ENCODE peak calls at places on chromosomes 2 and 18, in ten cellular contexts. N, V, A, X, D, O, I, Q, M and F are unnamed samples.

GRCh38 chr2:28477087-28477486 is 18.8 kb upstream of the PLB1 start:
- DNase-seq in O (no peak), V (no peak), X (no peak), I (no peak), M (no peak), N (no peak), A (no peak), Q (no peak), D (no peak), F (no peak)

GRCh38 chr2:178413472-178414265 is 37.3 kb downstream of the PRKRA start:
- DNase-seq in Q (peak), V (peak), D (peak), O (peak), A (peak), M (peak), N (no peak), I (peak), X (peak), F (peak)

GRCh38 chr2:137938204-137938603 is 26.1 kb upstream of the HNMT start:
- DNase-seq in V (no peak), M (no peak), Q (peak), O (no peak), I (no peak), A (no peak), D (no peak), N (no peak), X (peak), F (no peak)

GRCh38 chr2:237731663-237732062 is 66.9 kb upstream of the RBM44 start:
- DNase-seq in M (no peak), A (no peak), V (no peak), X (peak), D (no peak), Q (peak), N (no peak), O (peak), I (peak), F (no peak)

GRCh38 chr2:224104668-224105386 is 65.7 kb upstream of the SERPINE2 start:
- DNase-seq in A (no peak), N (no peak), Q (no peak), M (no peak), X (no peak), I (no peak), V (no peak), O (no peak), D (no peak), F (no peak)

GRCh38 chr2:174965992-174966789 is 39.0 kb downstream of the CHN1 start:
- DNase-seq in I (no peak), V (no peak), M (no peak), A (peak), Q (peak), N (no peak), D (no peak), O (no peak), X (peak), F (no peak)

GRCh38 chr2:71603311-71603794 is 150.0 kb downstream of the DYSF start:
- DNase-seq in Q (no peak), I (no peak), M (peak), N (peak), X (no peak), O (no peak), A (no peak), D (peak), V (no peak), F (no peak)

GRCh38 chr18:36809590-36810381 is 19.0 kb downstream of the TPGS2 start:
- DNase-seq in M (peak), V (peak), Q (peak), X (peak), D (peak), O (peak), I (peak), N (no peak), A (peak), F (peak)

GRCh38 chr18:62512996-62513395 is 9.8 kb upstream of the ZCCHC2 start:
- DNase-seq in V (no peak), M (no peak), D (no peak), I (no peak), O (peak), N (no peak), X (no peak), A (no peak), Q (no peak), F (no peak)

GRCh38 chr2:207049122-207049521 is 109.8 kb downstream of the CPO start:
- DNase-seq in V (no peak), A (no peak), I (no peak), M (no peak), Q (no peak), O (no peak), N (no peak), D (no peak), X (no peak), F (no peak)

GRCh38 chr2:227939271-227940027 is 68.0 kb downstream of the DAW1 start:
- DNase-seq in O (peak), A (peak), N (no peak), V (no peak), M (peak), Q (peak), X (peak), D (peak), I (peak), F (peak)

GRCh38 chr2:224401641-224402342 is at the start of gene FAM124B:
- DNase-seq in I (no peak), Q (peak), D (no peak), A (no peak), M (no peak), O (no peak), N (no peak), V (no peak), X (peak), F (no peak)

GRCh38 chr18:60198063-60198462 is 174.5 kb downstream of the MC4R start:
- DNase-seq in M (no peak), V (no peak), X (no peak), Q (peak), I (peak), N (no peak), O (no peak), A (no peak), D (no peak), F (no peak)

GRCh38 chr2:188050716-188051115 is 241.0 kb upstream of the GULP1 start:
- DNase-seq in X (peak), A (no peak), O (no peak), M (no peak), D (no peak), I (no peak), N (no peak), V (no peak), Q (no peak), F (no peak)

GRCh38 chr2:236061497-236061896 is 106.7 kb downstream of the GBX2 start:
- DNase-seq in V (no peak), M (no peak), I (no peak), Q (no peak), A (no peak), X (no peak), N (no peak), O (no peak), D (no peak), F (no peak)

GRCh38 chr2:58512878-58513277 is 271.8 kb upstream of the FANCL start:
- DNase-seq in M (no peak), O (no peak), N (no peak), V (no peak), Q (no peak), A (no peak), X (no peak), D (no peak), I (no peak), F (no peak)

GRCh38 chr18:23228102-23229051 is 93.1 kb downstream of the CABLES1 start:
- DNase-seq in N (no peak), O (peak), D (no peak), Q (peak), X (peak), V (no peak), M (no peak), A (no peak), I (no peak), F (peak)

GRCh38 chr2:134333646-134334189 is 79.8 kb downstream of the MGAT5 start:
- DNase-seq in V (no peak), Q (peak), O (no peak), N (no peak), D (no peak), I (no peak), A (no peak), X (no peak), M (no peak), F (no peak)

GRCh38 chr18:54679318-54680149 is 88.5 kb downstream of the DYNAP start:
- DNase-seq in Q (peak), N (no peak), A (peak), D (no peak), X (peak), O (peak), M (no peak), I (peak), V (no peak), F (peak)

GRCh38 chr2:31203916-31204315 is 13.4 kb downstream of the CAPN14 start:
- DNase-seq in X (no peak), A (no peak), Q (no peak), D (no peak), V (no peak), M (no peak), I (no peak), N (no peak), O (no peak), F (no peak)

GRCh38 chr2:132593171-132593570 is 76.8 kb downstream of the LYPD1 start:
- DNase-seq in I (no peak), A (no peak), Q (no peak), M (no peak), N (no peak), D (no peak), O (peak), X (peak), V (no peak), F (no peak)

GRCh38 chr2:127145255-127145899 is 38.4 kb upstream of the BIN1 start:
- DNase-seq in X (peak), M (no peak), V (no peak), I (no peak), N (no peak), O (peak), D (no peak), A (no peak), Q (no peak), F (no peak)

GRCh38 chr2:226792155-226792871 is 7.3 kb downstream of the IRS1 start:
- DNase-seq in N (no peak), D (no peak), Q (peak), V (no peak), X (peak), M (no peak), O (peak), A (no peak), I (peak), F (no peak)

GRCh38 chr18:69636529-69637301 is 236.0 kb downstream of the DOK6 start:
- DNase-seq in D (peak), N (no peak), O (no peak), X (no peak), I (no peak), A (peak), V (no peak), M (no peak), Q (no peak), F (peak)
- TF ChIP-seq CTCF in D (peak), N (peak), O (no peak), X (no peak), I (peak), A (peak), V (peak), M (no peak), Q (no peak), F (peak)

GRCh38 chr18:77478619-77479018 is 229.0 kb downstream of the GALR1 start:
- DNase-seq in D (peak), O (no peak), A (no peak), N (no peak), V (no peak), M (no peak), X (peak), Q (no peak), I (peak), F (no peak)
- TF ChIP-seq CTCF in D (peak), O (no peak), A (peak), N (peak), V (no peak), M (no peak), X (no peak), Q (no peak), I (no peak), F (peak)

DNA sequence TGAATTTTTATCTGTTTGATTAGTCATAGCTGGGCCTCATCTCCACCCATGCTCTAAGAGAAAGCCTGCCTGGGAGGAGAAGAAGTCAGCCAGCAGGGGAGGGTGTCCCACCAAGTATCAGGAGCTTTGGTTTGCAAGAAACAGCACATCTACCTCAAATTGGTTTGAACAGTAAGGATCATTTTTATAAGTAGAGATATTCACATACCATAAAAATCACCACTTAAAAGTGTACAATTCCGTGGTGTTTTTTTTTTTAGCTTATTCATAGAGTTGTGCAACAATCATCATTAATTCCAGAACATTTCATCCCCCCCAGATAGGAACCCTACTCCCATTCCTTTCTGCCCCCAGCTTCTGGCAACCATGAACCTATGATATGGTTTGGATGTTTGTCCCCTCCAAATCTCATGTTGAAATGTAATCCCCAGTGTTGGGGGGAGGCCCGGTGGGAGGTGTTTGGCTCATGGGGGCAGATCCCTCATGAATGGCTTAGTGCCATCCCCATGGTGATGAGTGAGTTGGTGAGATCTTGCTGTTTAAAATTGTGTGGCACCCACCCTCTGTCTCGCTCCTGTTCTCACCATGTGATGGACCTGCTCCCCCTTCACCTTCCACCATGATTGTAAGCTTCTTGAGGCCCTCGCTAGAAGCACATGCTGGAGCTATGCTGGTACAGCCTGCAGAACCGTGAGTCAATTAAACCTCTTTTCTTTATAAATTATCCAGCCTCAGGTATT is 36.2 kb upstream of the HS6ST1 start:
- DNase-seq in X (peak), D (no peak), V (no peak), Q (peak), I (no peak), N (no peak), M (no peak), O (no peak), A (no peak), F (no peak)
- TF ChIP-seq CTCF in X (peak), D (no peak), V (no peak), Q (peak), I (no peak), N (peak), M (no peak), O (no peak), A (no peak), F (no peak)

GRCh38 chr18:48136051-48136543 is 205.6 kb upstream of the SMAD2 start:
- DNase-seq in A (peak), Q (no peak), M (peak), X (no peak), N (no peak), O (no peak), I (peak), V (peak), D (peak), F (no peak)

GRCh38 chr18:48132993-48133674 is 202.7 kb upstream of the SMAD2 start:
- DNase-seq in X (no peak), V (no peak), N (no peak), M (no peak), A (no peak), Q (no peak), D (no peak), I (no peak), O (peak), F (no peak)

GRCh38 chr18:48133675-48134251 is 203.3 kb upstream of the SMAD2 start:
- DNase-seq in M (no peak), V (no peak), Q (no peak), D (no peak), I (no peak), O (peak), A (no peak), N (no peak), X (peak), F (no peak)

GRCh38 chr18:48135436-48135966 is 205.0 kb upstream of the SMAD2 start:
- DNase-seq in M (no peak), I (no peak), D (peak), O (no peak), A (no peak), X (no peak), N (no peak), Q (no peak), V (no peak), F (no peak)

GRCh38 chr18:48134609-48135008 is 204.2 kb upstream of the SMAD2 start:
- DNase-seq in X (no peak), D (no peak), O (no peak), N (no peak), M (no peak), V (no peak), I (no peak), Q (no peak), A (no peak), F (no peak)
- TF ChIP-seq CTCF in X (no peak), D (no peak), O (no peak), N (no peak), M (no peak), V (no peak), I (no peak), Q (no peak), A (no peak), F (no peak)

GRCh38 chr18:35504996-35505395 is 7.2 kb upstream of the INO80C start:
- DNase-seq in Q (no peak), I (no peak), V (no peak), N (no peak), X (no peak), M (no peak), O (no peak), A (no peak), D (no peak), F (no peak)
- TF ChIP-seq CTCF in Q (no peak), I (no peak), V (no peak), N (no peak), X (no peak), M (no peak), O (no peak), A (no peak), D (no peak), F (no peak)

DNA sequence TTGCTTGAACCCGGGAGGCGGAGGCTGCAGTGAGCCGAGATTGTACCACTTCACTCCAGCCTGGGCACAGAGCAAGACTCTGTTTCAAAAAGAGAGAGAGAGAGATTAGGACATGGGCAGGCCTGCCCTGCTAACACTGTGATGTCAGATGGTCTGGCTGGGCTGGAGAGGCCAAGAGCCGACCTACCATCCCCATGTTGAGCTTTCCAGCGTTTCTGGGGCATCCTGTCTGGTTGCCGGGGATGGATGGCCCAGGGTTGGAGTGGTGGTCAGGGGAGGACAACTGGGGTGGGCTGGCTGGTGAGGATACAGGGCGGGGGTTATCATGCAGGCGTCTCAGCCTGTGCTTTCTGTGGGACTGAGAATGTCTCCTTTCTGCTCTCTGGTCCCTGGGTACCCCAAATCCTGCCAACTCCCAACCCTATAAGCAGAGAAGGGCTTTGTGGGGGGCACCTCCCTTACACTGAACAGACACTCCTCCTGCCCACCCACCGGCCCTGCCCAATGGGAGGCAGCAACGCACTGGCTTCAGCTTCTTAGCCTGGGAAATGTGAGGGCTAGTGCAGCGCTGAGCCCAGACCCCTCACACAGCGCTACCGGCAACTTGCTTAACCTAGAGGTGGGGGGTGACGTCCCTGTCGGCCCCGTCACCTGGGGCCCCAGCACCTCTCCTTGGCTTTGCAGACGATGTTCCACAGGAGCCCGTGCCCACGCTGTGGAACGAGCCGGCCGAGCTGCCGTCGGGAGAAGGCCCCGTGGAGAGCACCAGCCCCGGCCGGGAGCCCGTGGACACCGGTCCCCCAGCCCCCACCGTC is 5.4 kb downstream of the SNORC start:
- DNase-seq in D (peak), M (no peak), X (no peak), N (no peak), O (no peak), V (no peak), I (peak), Q (no peak), A (peak), F (no peak)
- TF ChIP-seq CTCF in D (peak), M (no peak), X (peak), N (no peak), O (peak), V (no peak), I (peak), Q (no peak), A (peak), F (peak)